ENCODE peak calls at places on chromosomes 6 and 20, in eight cellular contexts. Q is ELR; V is naive B cell; I is smooth muscle cell of the brain vasculature; G is activated CD4-positive, CD25-positive, alpha-beta regulatory T cell; C is activated CD8-positive, alpha-beta memory T cell treated with anti-CD3 and anti-CD28 coated beads for 1 hour; J is stimulated activated CD4-positive, alpha-beta T cell treated with anti-CD3 and anti-CD28 coated beads, Interleukin-15, amount 100 ng/mL, for 24 hours; T is SW 1271. U is an unnamed sample.

GRCh38 chr20:8918145-8918544 is 150.7 kb upstream of the PLCB4 start:
- DNase-seq in Q (no peak), V (no peak), I (no peak), G (no peak), C (no peak), J (no peak), T (no peak), U (no peak)

GRCh38 chr6:2563635-2564034 is 187.1 kb downstream of the MYLK4 start:
- DNase-seq in Q (no peak), V (no peak), I (no peak), G (no peak), C (no peak), J (peak), T (no peak), U (peak)

GRCh38 chr20:23159923-23160445 is 73.9 kb upstream of the CD93 start:
- DNase-seq in Q (no peak), V (no peak), I (no peak), G (no peak), C (no peak), J (no peak), T (no peak), U (no peak)

GRCh38 chr6:107115695-107116327 is 496 bp upstream of the BEND3 start:
- DNase-seq in Q (peak), V (peak), I (no peak), G (no peak), C (no peak), J (peak), T (no peak), U (peak)

GRCh38 chr6:151813858-151814257 is 6.4 kb downstream of the ESR1 start:
- DNase-seq in Q (no peak), V (no peak), I (no peak), G (no peak), C (no peak), J (no peak), T (no peak), U (no peak)

GRCh38 chr20:35511814-35512420 is 17.5 kb downstream of the C20orf173 start:
- DNase-seq in Q (peak), V (no peak), I (no peak), G (no peak), C (no peak), J (no peak), T (peak), U (no peak)

GRCh38 chr6:35170166-35170565 is 29.0 kb upstream of the TCP11 start:
- DNase-seq in Q (peak), V (no peak), I (no peak), G (no peak), C (no peak), J (no peak), T (no peak), U (no peak)

GRCh38 chr20:3047486-3048419 is 1.9 kb downstream of the MRPS26 start:
- DNase-seq in Q (no peak), V (no peak), I (no peak), G (no peak), C (no peak), J (no peak), T (no peak), U (no peak)

GRCh38 chr20:32326507-32326851 is 31.7 kb upstream of the ASXL1 start:
- DNase-seq in Q (peak), V (no peak), I (no peak), G (no peak), C (no peak), J (no peak), T (no peak), U (no peak)

GRCh38 chr6:47144306-47144705 is 102.2 kb upstream of the ADGRF1 start:
- DNase-seq in Q (peak), V (no peak), I (no peak), G (no peak), C (no peak), J (no peak), T (no peak), U (no peak)

GRCh38 chr6:90098637-90099036 is 198.0 kb downstream of the BACH2 start:
- DNase-seq in Q (no peak), V (no peak), I (no peak), G (no peak), C (no peak), J (no peak), T (no peak), U (no peak)

GRCh38 chr6:36851149-36851614 is 11.9 kb upstream of the CPNE5 start:
- DNase-seq in Q (peak), V (peak), I (no peak), G (no peak), C (no peak), J (peak), T (no peak), U (peak)

GRCh38 chr20:23702021-23702420 is 13.2 kb upstream of the CST4 start:
- DNase-seq in Q (peak), V (no peak), I (no peak), G (no peak), C (no peak), J (no peak), T (no peak), U (no peak)

GRCh38 chr20:4916991-4917881 is 84.1 kb downstream of the SLC23A2 start:
- DNase-seq in Q (no peak), V (no peak), I (no peak), G (no peak), C (no peak), J (no peak), T (no peak), U (no peak)

GRCh38 chr20:24720957-24721356 is 228.1 kb upstream of the CST7 start:
- DNase-seq in Q (no peak), V (no peak), I (no peak), G (no peak), C (no peak), J (no peak), T (no peak), U (no peak)